ENCODE peak calls at places on chromosomes 12 and 14, in seven cellular contexts. W, V, J, E, C, I and X are unnamed samples. For H3K4me1, the result is how much of the 10 kb centered on the place peaks cover.

GRCh38 chr14:99378782-99379214 is 101.9 kb downstream of the SETD3 start:
- DNase-seq in W (no peak), V (no peak), J (no peak), E (peak), C (no peak), I (no peak), X (peak)

GRCh38 chr12:45235087-45236025 is 19.5 kb downstream of the ANO6 start:
- DNase-seq in W (no peak), V (peak), J (no peak), E (peak), C (no peak), I (no peak), X (no peak)

GRCh38 chr12:26830783-26831601 is 2.0 kb downstream of the ITPR2 start:
- DNase-seq in W (no peak), V (no peak), J (no peak), E (no peak), C (peak), I (no peak), X (no peak)

GRCh38 chr12:84785951-84786350 is 126.6 kb downstream of the SLC6A15 start:
- DNase-seq in W (no peak), V (no peak), J (no peak), E (peak), C (no peak), I (no peak), X (no peak)

GRCh38 chr12:75364918-75365317 is 26.0 kb upstream of the GLIPR1L2 start:
- DNase-seq in W (no peak), V (no peak), J (no peak), E (peak), C (no peak), I (no peak), X (no peak)

GRCh38 chr12:59191372-59191771 is 271.1 kb upstream of the LRIG3 start:
- DNase-seq in W (no peak), V (no peak), J (no peak), E (no peak), C (no peak), I (no peak), X (no peak)

GRCh38 chr12:101748907-101749306 is 9.6 kb upstream of the SYCP3 start:
- DNase-seq in W (no peak), V (no peak), J (no peak), E (no peak), C (no peak), I (no peak), X (no peak)

GRCh38 chr12:52440821-52441319 is 6.7 kb upstream of the KRT75 start:
- DNase-seq in W (no peak), V (no peak), J (no peak), E (peak), C (no peak), I (no peak), X (no peak)

GRCh38 chr12:5522358-5523335 is 90.7 kb downstream of the NTF3 start:
- DNase-seq in W (no peak), V (no peak), J (no peak), E (no peak), C (no peak), I (no peak), X (no peak)

GRCh38 chr12:43282106-43282505 is 269.9 kb downstream of the ADAMTS20 start:
- DNase-seq in W (no peak), V (no peak), J (no peak), E (peak), C (no peak), I (no peak), X (no peak)

GRCh38 chr12:574475-575128 is 88.6 kb downstream of the NINJ2 start:
- DNase-seq in W (no peak), V (no peak), J (no peak), E (no peak), C (no peak), I (no peak), X (no peak)

GRCh38 chr14:79464468-79464867 is 746.8 kb downstream of the DIO2 start:
- DNase-seq in W (no peak), V (no peak), J (no peak), E (peak), C (no peak), I (no peak), X (no peak)

GRCh38 chr14:35374273-35374681 is 30.3 kb downstream of the NFKBIA start:
- DNase-seq in W (no peak), V (no peak), J (no peak), E (peak), C (no peak), I (peak), X (no peak)

GRCh38 chr14:74554742-74555362 is 57.2 kb downstream of the LTBP2 start:
- DNase-seq in W (no peak), V (no peak), J (no peak), E (no peak), C (no peak), I (no peak), X (no peak)

GRCh38 chr12:3225154-3225795 is 148.1 kb downstream of the TSPAN9 start:
- DNase-seq in W (no peak), V (no peak), J (no peak), E (peak), C (no peak), I (no peak), X (no peak)

GRCh38 chr12:27220057-27220987 is 23.8 kb upstream of the STK38L start:
- DNase-seq in W (peak), V (no peak), J (no peak), E (peak), C (peak), I (no peak), X (no peak)

GRCh38 chr12:127559349-127560040 is 707.5 kb upstream of the TMEM132C start:
- DNase-seq in W (peak), V (no peak), J (peak), E (peak), C (peak), I (no peak), X (peak)

GRCh38 chr14:59415836-59416620 is 49.2 kb downstream of the GPR135 start:
- DNase-seq in W (no peak), V (no peak), J (no peak), E (no peak), C (no peak), I (no peak), X (no peak)

GRCh38 chr12:1993341-1993740 is 10.9 kb downstream of the DCP1B start:
- DNase-seq in W (no peak), V (no peak), J (no peak), E (peak), C (no peak), I (no peak), X (no peak)

GRCh38 chr12:67043771-67044170 is 225.4 kb upstream of the CAND1 start:
- DNase-seq in W (no peak), V (no peak), J (no peak), E (no peak), C (no peak), I (no peak), X (no peak)

GRCh38 chr12:67038486-67038885 is 230.7 kb upstream of the CAND1 start:
- DNase-seq in W (no peak), V (no peak), J (no peak), E (no peak), C (no peak), I (no peak), X (no peak)

GRCh38 chr12:67042697-67043131 is 226.4 kb upstream of the CAND1 start:
- DNase-seq in W (no peak), V (no peak), J (no peak), E (peak), C (no peak), I (no peak), X (no peak)

GRCh38 chr12:67039995-67040860 is 228.9 kb upstream of the CAND1 start:
- DNase-seq in W (no peak), V (no peak), J (no peak), E (no peak), C (no peak), I (no peak), X (no peak)

GRCh38 chr12:67040861-67041137 is 228.4 kb upstream of the CAND1 start:
- DNase-seq in W (no peak), V (no peak), J (no peak), E (no peak), C (no peak), I (no peak), X (no peak)
- H3K4me1 ChIP-seq in W (under half), V (under half), J (under half), E (under half), C (under half), I (under half), X (under half)

DNA sequence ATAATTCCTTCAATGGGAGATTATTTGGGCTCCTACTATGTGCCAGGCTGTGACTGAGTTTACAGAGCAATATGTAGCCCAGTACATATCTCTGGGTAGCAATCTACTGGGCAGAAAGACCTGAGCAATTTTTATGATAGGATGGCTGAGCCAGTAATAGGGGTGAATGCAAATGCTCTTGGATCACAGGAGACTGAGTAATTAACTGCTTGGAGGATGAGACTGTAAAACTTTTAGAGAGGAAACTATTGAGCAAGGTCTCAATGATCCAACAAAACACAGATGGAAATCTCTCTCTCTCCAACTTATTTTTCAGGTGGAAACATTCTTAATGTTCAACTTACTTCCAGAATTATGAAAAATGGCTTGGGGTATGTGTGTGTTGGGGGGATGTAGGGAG is 402.2 kb downstream of the AEBP2 start:
- DNase-seq in W (no peak), V (no peak), J (no peak), E (no peak), C (no peak), I (no peak), X (no peak)
- H3K4me3 ChIP-seq in W (no peak), V (no peak), J (no peak), E (no peak), C (no peak), I (no peak), X (no peak)

DNA sequence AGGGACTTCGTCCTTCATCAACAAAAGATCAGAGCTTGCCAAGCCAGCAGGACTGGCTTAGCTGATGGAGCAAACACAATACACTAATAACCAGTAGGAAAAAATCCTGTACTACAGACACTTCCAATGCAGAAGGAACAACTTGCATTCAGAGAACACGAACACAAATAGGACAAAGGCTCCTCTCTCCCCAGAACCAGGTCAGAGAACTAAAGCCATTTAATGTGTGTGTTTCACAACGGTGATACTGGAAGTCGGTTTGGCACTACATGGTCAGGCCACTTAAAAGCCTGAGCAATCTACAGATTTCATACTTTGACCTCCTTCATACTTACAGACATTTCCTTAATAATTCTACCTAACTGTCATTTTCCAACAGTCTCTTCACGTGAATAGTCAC is 6.3 kb downstream of the CS start:
- DNase-seq in W (no peak), V (no peak), J (no peak), E (no peak), C (no peak), I (no peak), X (no peak)
- H3K4me1 ChIP-seq in W (under half), V (under half), J (half or more), E (under half), C (under half), I (under half), X (under half)

GRCh38 chr12:53749986-53750811 is 1.6 kb downstream of the CISTR start:
- DNase-seq in W (no peak), V (no peak), J (no peak), E (no peak), C (peak), I (no peak), X (no peak)
- H3K4me3 ChIP-seq in W (peak), V (no peak), J (no peak), E (no peak), C (peak), I (no peak), X (peak)

GRCh38 chr14:24273422-24273998 is 2.1 kb upstream of the RABGGTA start:
- DNase-seq in W (no peak), V (no peak), J (no peak), E (no peak), C (peak), I (no peak), X (no peak)
- H3K4me1 ChIP-seq in W (under half), V (under half), J (under half), E (under half), C (under half), I (under half), X (under half)

DNA sequence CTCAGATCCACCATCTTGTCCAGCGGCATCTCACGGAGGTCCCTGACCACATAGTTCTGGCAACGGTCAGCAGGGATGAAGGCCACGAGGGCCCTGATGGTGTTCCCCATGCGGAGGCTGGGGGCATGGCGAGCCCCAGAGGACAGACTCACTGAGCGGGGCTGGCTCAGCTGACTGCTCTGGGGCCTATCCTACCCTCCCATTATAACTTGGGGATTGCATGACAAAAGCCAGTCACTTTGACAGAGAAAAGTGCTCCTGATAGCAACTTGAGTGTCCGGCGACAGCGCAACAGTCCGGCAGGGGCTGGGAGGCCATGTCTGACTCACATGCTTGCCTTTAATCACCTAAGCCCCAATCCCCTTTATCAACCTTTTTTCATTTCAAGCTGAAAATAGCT is at the start of gene LRRC10:
- DNase-seq in W (no peak), V (no peak), J (peak), E (no peak), C (no peak), I (no peak), X (no peak)
- H3K4me3 ChIP-seq in W (no peak), V (no peak), J (peak), E (no peak), C (no peak), I (no peak), X (no peak)

DNA sequence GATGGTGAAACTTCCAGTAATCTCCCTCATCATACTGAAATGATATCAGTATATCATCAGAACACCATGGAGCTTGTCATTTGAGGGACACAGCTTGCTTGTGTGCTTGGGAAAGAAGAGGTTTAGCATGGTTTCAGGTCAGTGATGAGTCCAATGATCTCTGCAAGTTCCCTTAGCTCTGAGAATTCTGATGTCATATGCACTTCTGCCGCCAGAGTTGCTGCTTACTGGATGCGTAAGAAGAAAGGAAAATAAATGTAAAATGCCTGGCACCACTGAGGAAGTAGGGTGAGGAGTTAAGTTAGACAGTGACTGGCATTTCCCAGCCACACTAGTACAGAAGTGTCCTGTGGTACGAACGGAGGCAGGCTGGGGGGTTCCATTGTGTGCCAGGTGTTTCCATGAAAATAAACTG is 22.6 kb downstream of the PRKCH start:
- DNase-seq in W (no peak), V (no peak), J (no peak), E (no peak), C (no peak), I (no peak), X (no peak)
- H3K4me1 ChIP-seq in W (half or more), V (under half), J (half or more), E (under half), C (under half), I (under half), X (under half)